ENCODE peak calls at places on chromosomes 4 and X, in five cellular contexts. P is epithelial cell of esophagus, Y is mucosa of descending colon, S is GM10248, I is upper lobe of left lung. X is an unnamed sample.

GRCh38 chr4:125315571-125316390 is 1.0 kb downstream of the FAT4 start:
- DNase-seq in P (peak; percentile 58), Y (no peak), S (peak; percentile 24), I (peak; percentile 32), X (no peak)

GRCh38 chr4:36399762-36400353 is 118.4 kb downstream of the DTHD1 start:
- DNase-seq in P (peak; percentile 53), Y (no peak), S (peak; percentile 19), I (no peak), X (no peak)

GRCh38 chr4:166078956-166079355 is 205.9 kb downstream of the TLL1 start:
- DNase-seq in P (peak; percentile 41), Y (no peak), S (no peak), I (no peak), X (no peak)

GRCh38 chr4:125085-125820 is 952 bp downstream of the ZNF718 start:
- DNase-seq in P (peak; percentile 73), Y (peak; percentile 77), S (peak; percentile 60), I (peak; percentile 73), X (no peak)

GRCh38 chr4:157043131-157043530 is 32.8 kb upstream of the GLRB start:
- DNase-seq in P (peak; percentile 41), Y (no peak), S (no peak), I (no peak), X (no peak)

GRCh38 chr4:9943761-9944160 is 77.5 kb downstream of the SLC2A9 start:
- DNase-seq in P (no peak), Y (no peak), S (no peak), I (no peak), X (no peak)

GRCh38 chr4:76969941-76970529 is 20.5 kb downstream of the SEPTIN11 start:
- DNase-seq in P (no peak), Y (no peak), S (no peak), I (no peak), X (no peak)

GRCh38 chr4:142416711-142417275 is 429.3 kb downstream of the INPP4B start:
- DNase-seq in P (peak; percentile 74), Y (no peak), S (no peak), I (no peak), X (no peak)

GRCh38 chr4:41044165-41044564 is 170.2 kb downstream of the APBB2 start:
- DNase-seq in P (peak; percentile 10), Y (no peak), S (no peak), I (no peak), X (no peak)

GRCh38 chrX:47568656-47569295 is 7.8 kb downstream of the ARAF start:
- DNase-seq in P (peak; percentile 29), Y (no peak), S (no peak), I (no peak), X (no peak)

GRCh38 chr4:110418641-110419040 is 57.3 kb upstream of the ENPEP start:
- DNase-seq in P (no peak), Y (no peak), S (no peak), I (no peak), X (no peak)

GRCh38 chr4:52096048-52096447 is 44.9 kb downstream of the SPATA18 start:
- DNase-seq in P (peak; percentile 77), Y (no peak), S (no peak), I (no peak), X (no peak)

GRCh38 chrX:104679175-104679574 is 113.2 kb downstream of the IL1RAPL2 start:
- DNase-seq in P (no peak), Y (no peak), S (no peak), I (no peak), X (no peak)

GRCh38 chr4:107931775-107932321 is 499 bp downstream of the CYP2U1 start:
- DNase-seq in P (no peak), Y (peak; percentile 66), S (no peak), I (peak; percentile 21), X (no peak)

GRCh38 chrX:13272426-13272825 is 47.4 kb downstream of the ATXN3L start:
- DNase-seq in P (no peak), Y (no peak), S (no peak), I (no peak), X (no peak)

GRCh38 chrX:38050806-38051205 is 44.5 kb downstream of the SYTL5 start:
- DNase-seq in P (no peak), Y (no peak), S (no peak), I (no peak), X (no peak)

GRCh38 chr4:186719925-186720694 is 3.5 kb downstream of the FAT1 start:
- DNase-seq in P (peak; percentile 69), Y (no peak), S (no peak), I (no peak), X (no peak)

GRCh38 chrX:74451450-74452198 is 30.3 kb downstream of the SLC16A2 start:
- DNase-seq in P (no peak), Y (no peak), S (no peak), I (no peak), X (no peak)

GRCh38 chrX:1400731-1401471 is 9.0 kb upstream of the SLC25A6 start:
- DNase-seq in P (no peak), Y (peak; percentile 57), S (no peak), I (no peak), X (no peak)

GRCh38 chr4:158015241-158015640 is 157.6 kb downstream of the GASK1B start:
- DNase-seq in P (peak; percentile 54), Y (no peak), S (no peak), I (no peak), X (no peak)

GRCh38 chr4:119212964-119213606 is 572 bp downstream of the USP53 start:
- DNase-seq in P (peak; percentile 92), Y (peak; percentile 90), S (peak; percentile 70), I (peak; percentile 86), X (no peak)

GRCh38 chr4:119138046-119138445 is 2.4 kb downstream of the MYOZ2 start:
- DNase-seq in P (no peak), Y (no peak), S (no peak), I (no peak), X (no peak)

GRCh38 chr4:55820260-55820659 is 670 bp downstream of the EXOC1L start:
- DNase-seq in P (no peak), Y (no peak), S (no peak), I (no peak), X (no peak)

GRCh38 chrX:18291006-18291545 is 63.4 kb downstream of the SCML2 start:
- DNase-seq in P (no peak), Y (no peak), S (no peak), I (no peak), X (no peak)

GRCh38 chr4:107825072-107825789 is 499 bp downstream of the SGMS2 start:
- DNase-seq in P (peak; percentile 74), Y (peak; percentile 74), S (no peak), I (peak; percentile 69), X (no peak)

GRCh38 chrX:143683486-143683885 is 37.1 kb downstream of the SPANXN2 start:
- DNase-seq in P (no peak), Y (no peak), S (no peak), I (no peak), X (no peak)

GRCh38 chr4:57136281-57136680 is 26.1 kb upstream of the IGFBP7 start:
- DNase-seq in P (peak; percentile 76), Y (no peak), S (no peak), I (no peak), X (no peak)

GRCh38 chrX:141455103-141455502 is 129.4 kb downstream of the SPANXA1 start:
- DNase-seq in P (no peak), Y (no peak), S (no peak), I (no peak), X (no peak)

GRCh38 chrX:110466790-110467189 is 108.1 kb downstream of the RTL9 start:
- DNase-seq in P (no peak), Y (no peak), S (no peak), I (no peak), X (no peak)

GRCh38 chrX:110462957-110463356 is 104.3 kb downstream of the RTL9 start:
- DNase-seq in P (no peak), Y (no peak), S (no peak), I (no peak), X (no peak)
- TF ChIP-seq CTCF in P (no peak), Y (no peak), S (no peak), I (no peak), X (peak; percentile 12)

DNA sequence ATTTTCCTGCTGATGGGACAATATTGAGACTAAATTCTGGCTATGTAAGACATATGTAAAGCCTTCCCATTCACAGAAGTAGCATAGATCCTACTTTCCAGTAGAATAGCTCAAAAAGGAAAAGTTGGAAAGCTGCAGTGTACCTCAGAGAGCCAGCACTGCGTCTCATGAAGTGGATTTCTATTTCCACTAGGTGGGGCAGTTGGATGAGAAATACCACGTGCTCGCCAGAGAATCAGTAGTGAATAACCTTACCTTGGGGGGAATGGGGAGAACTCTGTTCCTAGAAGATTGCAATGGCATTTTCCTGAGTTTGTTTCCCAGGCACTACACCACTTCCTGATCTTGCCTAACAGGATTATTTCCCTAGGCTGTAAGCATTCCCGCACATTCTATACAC is 907.1 kb downstream of the FSTL5 start:
- DNase-seq in P (peak; percentile 14), Y (no peak), S (no peak), I (no peak), X (no peak)
- TF ChIP-seq CTCF in P (peak; percentile 32), Y (no peak), S (peak; percentile 38), I (no peak), X (peak; percentile 52)

DNA sequence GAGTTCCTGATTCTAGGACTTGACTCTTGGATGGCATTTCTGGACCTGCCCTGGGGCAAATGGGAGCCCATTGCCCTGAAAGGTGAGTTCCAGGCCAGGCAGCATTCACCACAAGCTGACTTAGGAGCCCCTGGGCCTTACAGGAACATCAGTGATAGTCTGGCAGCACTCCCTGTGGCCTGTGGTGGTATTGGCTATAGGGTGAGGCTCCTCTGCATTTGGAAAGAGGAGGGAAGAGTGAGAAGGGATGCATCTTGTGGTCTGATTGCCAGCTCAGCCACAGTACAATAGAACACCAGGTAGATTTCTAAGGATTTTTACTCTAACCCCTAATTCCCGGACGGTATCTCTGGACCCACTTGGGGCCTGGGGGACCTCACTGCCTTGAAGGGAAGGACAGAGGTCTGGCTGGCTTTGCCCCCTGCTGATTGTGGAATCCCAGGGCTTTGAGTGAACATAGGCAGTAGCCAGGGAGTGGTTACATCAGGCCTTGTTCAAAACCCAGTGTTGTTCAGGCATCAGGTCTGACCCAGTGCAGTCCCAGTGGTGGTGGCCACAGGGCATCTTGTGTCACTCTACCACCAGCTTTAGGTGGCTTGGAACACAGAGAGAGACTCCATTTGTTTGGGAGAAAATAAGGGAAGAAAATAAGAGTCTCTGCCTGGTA is 32.9 kb downstream of the MAGED4 start:
- DNase-seq in P (no peak), Y (no peak), S (no peak), I (no peak), X (no peak)
- TF ChIP-seq CTCF in P (no peak), Y (no peak), S (no peak), I (no peak), X (no peak)

GRCh38 chr4:19883841-19884240 is 367.9 kb upstream of the SLIT2 start:
- DNase-seq in P (peak; percentile 24), Y (no peak), S (no peak), I (no peak), X (no peak)

GRCh38 chr4:19888587-19888986 is 363.1 kb upstream of the SLIT2 start:
- DNase-seq in P (no peak), Y (no peak), S (no peak), I (no peak), X (no peak)
- TF ChIP-seq CTCF in P (no peak), Y (no peak), S (no peak), I (no peak), X (peak; percentile 5)